ENCODE peak calls at places on chromosomes 5 and 9, in ten cellular contexts. E is SK-N-SH; T is A549; N is Panc1; W is pancreas; X is left lung; J is astrocyte; S is H9; O is effector memory CD4-positive, alpha-beta T cell; R is gastrocnemius medialis. P is an unnamed sample.

GRCh38 chr5:9557696-9558095 is 11.8 kb upstream of the SEMA5A start:
- DNase-seq in W (no peak), J (peak; percentile 79), R (no peak), X (no peak), S (no peak), E (no peak), T (no peak), O (no peak), N (no peak), P (no peak)

GRCh38 chr5:75281716-75282465 is 45.2 kb upstream of the ANKRD31 start:
- DNase-seq in S (no peak), J (peak; percentile 6), N (no peak), X (no peak), O (no peak), T (no peak), E (no peak), R (no peak), W (no peak), P (no peak)

GRCh38 chr9:120715331-120715924 is 1.2 kb upstream of the MEGF9 start:
- DNase-seq in T (peak; percentile 56), N (no peak), W (no peak), R (peak; percentile 6), J (peak; percentile 65), E (peak; percentile 53), S (peak; percentile 74), O (no peak), X (peak; percentile 53), P (peak; percentile 30)

GRCh38 chr5:155056644-155057269 is 43.2 kb downstream of the KIF4B start:
- DNase-seq in T (no peak), X (no peak), R (no peak), O (no peak), J (no peak), E (no peak), N (no peak), S (no peak), W (no peak), P (no peak)

GRCh38 chr5:179126506-179126991 is 66.4 kb downstream of the ZNF354C start:
- DNase-seq in T (no peak), R (no peak), N (no peak), W (no peak), E (no peak), S (peak; percentile 15), O (no peak), J (no peak), X (peak; percentile 17), P (no peak)

GRCh38 chr5:74028976-74029375 is 403.0 kb downstream of the ARHGEF28 start:
- DNase-seq in S (no peak), O (no peak), E (no peak), W (no peak), N (no peak), J (peak; percentile 12), R (no peak), T (no peak), X (no peak), P (no peak)

GRCh38 chr9:12916037-12916436 is 141.2 kb downstream of the LURAP1L start:
- DNase-seq in O (no peak), T (no peak), E (no peak), J (peak; percentile 28), X (no peak), R (no peak), W (no peak), S (no peak), N (no peak), P (peak; percentile 23)

GRCh38 chr9:92600742-92601261 is 65.0 kb upstream of the ECM2 start:
- DNase-seq in X (no peak), T (no peak), N (no peak), W (no peak), J (peak; percentile 83), E (no peak), O (no peak), S (no peak), R (no peak), P (no peak)

GRCh38 chr9:17993009-17993408 is 414.1 kb downstream of the SH3GL2 start:
- DNase-seq in W (no peak), T (no peak), O (no peak), X (no peak), E (no peak), N (no peak), S (no peak), J (no peak), R (no peak), P (no peak)

GRCh38 chr9:127976498-127976897 is 4.3 kb downstream of the EEIG1 start:
- DNase-seq in X (no peak), W (peak; percentile 89), O (peak; percentile 49), T (no peak), S (no peak), J (no peak), E (no peak), R (no peak), N (no peak), P (no peak)

GRCh38 chr5:122142480-122142879 is 13.1 kb downstream of the ZNF474 start:
- DNase-seq in X (no peak), T (peak; percentile 20), E (no peak), R (no peak), W (no peak), O (no peak), N (no peak), S (no peak), J (peak; percentile 91), P (no peak)

GRCh38 chr9:110048976-110049698 is 158.8 kb downstream of the C9orf152 start:
- DNase-seq in T (no peak), N (no peak), W (no peak), X (peak; percentile 38), S (peak; percentile 41), E (peak; percentile 65), J (no peak), R (no peak), O (no peak), P (no peak)

GRCh38 chr9:110047955-110048472 is 159.9 kb downstream of the C9orf152 start:
- DNase-seq in R (no peak), J (no peak), X (no peak), S (peak; percentile 56), W (no peak), E (peak; percentile 58), N (no peak), O (no peak), T (no peak), P (peak; percentile 37)

GRCh38 chr9:110048473-110048975 is 159.4 kb downstream of the C9orf152 start:
- DNase-seq in W (peak; percentile 48), E (peak; percentile 85), S (peak; percentile 85), O (peak; percentile 57), N (no peak), T (peak; percentile 47), X (peak; percentile 86), R (peak; percentile 30), J (peak; percentile 75), P (no peak)

GRCh38 chr9:110049699-110050450 is 158.1 kb downstream of the C9orf152 start:
- DNase-seq in O (no peak), J (no peak), X (peak; percentile 44), W (peak; percentile 27), E (peak; percentile 65), R (no peak), S (peak; percentile 48), T (no peak), N (no peak), P (no peak)

DNA sequence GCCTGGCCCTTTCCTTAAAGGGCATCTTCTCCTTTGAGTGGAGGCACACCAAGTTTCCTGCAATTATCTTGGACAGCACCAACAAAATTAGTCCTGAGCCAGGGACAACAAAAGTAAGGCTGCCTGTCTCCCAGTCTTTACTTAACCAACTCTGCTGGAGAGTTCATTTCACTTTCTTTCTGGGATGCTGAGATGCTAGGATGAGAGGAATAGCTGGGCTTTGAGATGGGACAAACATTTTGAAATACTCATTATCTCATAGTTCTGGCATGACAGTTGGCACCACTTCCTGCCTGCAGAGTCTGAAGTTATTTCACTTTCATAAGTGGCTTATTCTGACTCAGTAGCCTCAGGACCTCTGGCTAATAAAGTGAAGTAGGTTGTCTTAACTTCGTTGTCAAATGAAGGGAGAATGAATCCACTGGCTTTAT is 157.0 kb downstream of the C9orf152 start:
- DNase-seq in E (no peak), J (peak; percentile 94), R (no peak), N (peak; percentile 87), S (no peak), O (no peak), W (no peak), T (peak; percentile 65), X (no peak), P (no peak)
- H3K27ac ChIP-seq in E (peak overlapping the region; percentile 18), J (peak overlapping the region; percentile 93), R (no peak overlapping the region), N (no peak overlapping the region), S (no peak overlapping the region), O (no peak overlapping the region), W (no peak overlapping the region), T (peak overlapping the region; percentile 97), X (peak overlapping the region; percentile 77), P (no peak overlapping the region)

DNA sequence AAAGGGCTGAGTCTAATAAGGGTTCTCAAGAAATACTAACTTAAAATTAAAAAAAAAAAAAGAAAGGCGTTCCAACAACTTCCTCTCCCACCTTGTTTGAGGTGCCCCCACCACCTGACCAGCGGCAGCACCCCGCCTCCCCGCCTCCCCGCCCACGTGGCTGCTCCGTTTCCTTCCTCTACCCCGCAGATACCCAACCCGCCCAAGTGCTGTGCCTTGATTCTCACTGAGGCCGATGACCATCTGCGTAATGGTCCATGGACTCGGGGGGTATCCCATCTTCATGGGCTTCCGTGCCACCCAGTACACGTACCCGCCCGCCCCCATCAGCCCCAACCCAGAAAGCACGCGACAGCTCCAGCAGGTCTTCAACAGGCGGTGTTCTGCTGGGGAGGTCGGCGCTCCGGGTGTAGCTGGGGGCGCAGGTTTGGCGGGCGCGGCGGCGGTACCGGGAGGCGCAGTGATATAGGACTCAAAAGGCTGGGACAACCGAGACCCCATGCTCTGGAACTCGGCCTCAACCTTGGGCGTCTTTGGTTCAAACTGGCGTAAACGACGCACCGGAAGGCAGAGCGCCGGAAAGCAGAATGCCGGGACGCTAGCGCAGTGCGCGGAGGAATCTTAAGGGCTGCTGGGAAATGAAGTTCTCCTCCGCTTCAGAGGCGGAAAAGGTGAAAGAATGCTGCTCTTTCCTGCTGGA is at the start of gene DMAC1:
- DNase-seq in O (peak; percentile 30), R (peak; percentile 57), J (peak; percentile 84), W (peak; percentile 69), S (peak; percentile 88), X (peak; percentile 84), E (peak; percentile 83), T (peak; percentile 93), N (peak; percentile 42), P (peak; percentile 59)
- H3K27ac ChIP-seq in O (peak within 1 kb of the TSS; percentile 87), R (peak within 1 kb of the TSS; percentile 94), J (peak within 1 kb of the TSS; percentile 81), W (peak within 1 kb of the TSS; percentile 62), S (no peak within 1 kb of the TSS), X (peak within 1 kb of the TSS; percentile 82), E (peak within 1 kb of the TSS; percentile 92), T (peak within 1 kb of the TSS; percentile 99), N (peak within 1 kb of the TSS; percentile 51), P (peak within 1 kb of the TSS; percentile 78)

DNA sequence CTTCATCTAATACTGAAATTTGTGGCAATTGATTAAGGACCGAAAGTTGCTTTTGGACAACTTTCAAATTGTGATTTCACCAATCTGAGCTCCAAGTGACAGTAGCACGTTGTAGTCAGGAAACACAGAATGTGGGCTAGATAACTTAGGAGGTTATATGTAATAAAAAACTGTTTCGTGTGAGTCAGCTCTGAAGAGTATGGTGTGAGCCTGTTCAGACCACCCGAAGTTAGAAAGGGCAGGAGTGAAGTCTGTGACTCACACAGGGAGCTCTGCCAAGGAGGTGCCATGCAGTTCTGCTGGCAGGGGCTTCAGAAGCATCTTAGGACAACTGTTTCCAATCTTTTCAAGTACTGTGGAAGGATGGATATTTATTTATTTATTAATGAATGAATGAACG is 16.4 kb upstream of the ZBTB34 start:
- DNase-seq in O (no peak), J (peak; percentile 74), T (no peak), N (no peak), R (no peak), S (no peak), W (no peak), E (no peak), X (no peak), P (peak; percentile 44)
- H3K27ac ChIP-seq in O (no peak overlapping the region), J (no peak overlapping the region), T (peak overlapping the region; percentile 21), N (no peak overlapping the region), R (no peak overlapping the region), S (no peak overlapping the region), W (peak overlapping the region; percentile 63), E (no peak overlapping the region), X (no peak overlapping the region), P (peak overlapping the region; percentile 84)

GRCh38 chr5:264346-264745 is 7.1 kb upstream of the PDCD6 start:
- DNase-seq in R (no peak), W (no peak), O (no peak), X (no peak), T (no peak), S (no peak), E (no peak), N (no peak), J (no peak), P (no peak)
- H3K27ac ChIP-seq in R (no peak overlapping the region), W (no peak overlapping the region), O (no peak overlapping the region), X (peak overlapping the region; percentile 11), T (peak overlapping the region; percentile 67), S (no peak overlapping the region), E (peak overlapping the region; percentile 14), N (no peak overlapping the region), J (peak overlapping the region; percentile 62), P (no peak overlapping the region)

P was measured in substantia nigra.